ENCODE peak calls at places on chromosomes 6 and 20, in four cellular contexts. R is IMR-90, N is heart left ventricle, W is HFF-Myc. V is an unnamed sample.

GRCh38 chr6:144295981-144296767 is 11.0 kb downstream of the UTRN start:
- DNase-seq in R (no peak), N (no peak), W (no peak), V (no peak)

GRCh38 chr6:35077713-35078105 is 63.4 kb downstream of the TCP11 start:
- DNase-seq in R (no peak), N (no peak), W (no peak), V (no peak)

GRCh38 chr20:61436674-61437279 is 184.7 kb downstream of the CDH4 start:
- DNase-seq in R (peak), N (no peak), W (peak), V (no peak)

GRCh38 chr6:127022297-127022696 is 96.2 kb upstream of the RSPO3 start:
- DNase-seq in R (no peak), N (no peak), W (peak), V (no peak)

GRCh38 chr20:45823949-45824835 is 2.9 kb downstream of the TNNC2 start:
- DNase-seq in R (no peak), N (no peak), W (no peak), V (peak)

GRCh38 chr20:45088247-45088646 is 12.7 kb downstream of the KCNS1 start:
- DNase-seq in R (peak), N (no peak), W (peak), V (peak)

GRCh38 chr6:133376743-133377142 is 135.6 kb downstream of the EYA4 start:
- DNase-seq in R (no peak), N (no peak), W (no peak), V (no peak)

GRCh38 chr20:46905364-46906125 is 10.9 kb downstream of the EYA2 start:
- DNase-seq in R (no peak), N (no peak), W (no peak), V (no peak)

GRCh38 chr6:27547157-27548075 is 74.5 kb upstream of the ZNF184 start:
- DNase-seq in R (peak), N (no peak), W (peak), V (no peak)

GRCh38 chr6:39945626-39946025 is 11.4 kb upstream of the MOCS1 start:
- DNase-seq in R (no peak), N (no peak), W (no peak), V (no peak)

GRCh38 chr6:3031857-3032256 is 32.2 kb downstream of the NQO2 start:
- DNase-seq in R (no peak), N (no peak), W (no peak), V (no peak)

GRCh38 chr6:20038805-20039204 is 173.5 kb downstream of the MBOAT1 start:
- DNase-seq in R (peak), N (no peak), W (no peak), V (no peak)

GRCh38 chr6:76703285-76703684 is 630.8 kb upstream of the IMPG1 start:
- DNase-seq in R (no peak), N (no peak), W (no peak), V (no peak)

GRCh38 chr6:76701610-76702009 is 629.1 kb upstream of the IMPG1 start:
- DNase-seq in R (no peak), N (no peak), W (no peak), V (no peak)

GRCh38 chr6:76694779-76695178 is 622.3 kb upstream of the IMPG1 start:
- DNase-seq in R (no peak), N (no peak), W (no peak), V (no peak)

GRCh38 chr6:76702187-76702586 is 629.7 kb upstream of the IMPG1 start:
- DNase-seq in R (no peak), N (no peak), W (no peak), V (no peak)

GRCh38 chr6:76697585-76697984 is 625.1 kb upstream of the IMPG1 start:
- DNase-seq in R (peak), N (no peak), W (no peak), V (no peak)
- TF ChIP-seq CTCF in R (peak), N (no peak), W (no peak), V (peak)

DNA sequence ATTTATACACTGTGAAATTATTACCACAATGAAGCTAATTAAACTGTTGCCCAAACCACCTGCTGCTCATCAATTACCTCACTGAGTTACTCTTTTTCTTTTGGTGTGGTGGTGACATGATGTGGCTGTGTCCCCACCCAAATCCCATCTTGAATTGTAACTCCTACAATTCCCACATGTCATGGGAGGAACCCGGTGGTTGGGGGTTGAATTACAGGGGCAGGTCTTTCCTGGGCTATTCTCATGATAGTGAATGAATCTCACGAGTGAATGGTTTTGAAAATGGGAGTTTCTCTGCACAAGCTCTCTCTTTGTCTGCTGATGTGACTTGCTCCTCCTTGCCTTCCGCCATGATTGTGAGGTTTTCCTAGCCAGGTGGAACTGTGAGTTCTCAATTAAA is 145.0 kb downstream of the LRRC1 start:
- DNase-seq in R (no peak), N (no peak), W (no peak), V (no peak)
- TF ChIP-seq CTCF in R (no peak), N (no peak), W (no peak), V (no peak)

GRCh38 chr20:19784511-19785172 is 26.6 kb downstream of the RIN2 start:
- DNase-seq in R (peak), N (peak), W (peak), V (peak)

GRCh38 chr20:19785886-19786285 is 27.8 kb downstream of the RIN2 start:
- DNase-seq in R (peak), N (no peak), W (no peak), V (no peak)

GRCh38 chr20:19786311-19786710 is 28.3 kb downstream of the RIN2 start:
- DNase-seq in R (peak), N (peak), W (peak), V (no peak)

GRCh38 chr20:19783966-19784401 is 25.9 kb downstream of the RIN2 start:
- DNase-seq in R (peak), N (peak), W (peak), V (no peak)

DNA sequence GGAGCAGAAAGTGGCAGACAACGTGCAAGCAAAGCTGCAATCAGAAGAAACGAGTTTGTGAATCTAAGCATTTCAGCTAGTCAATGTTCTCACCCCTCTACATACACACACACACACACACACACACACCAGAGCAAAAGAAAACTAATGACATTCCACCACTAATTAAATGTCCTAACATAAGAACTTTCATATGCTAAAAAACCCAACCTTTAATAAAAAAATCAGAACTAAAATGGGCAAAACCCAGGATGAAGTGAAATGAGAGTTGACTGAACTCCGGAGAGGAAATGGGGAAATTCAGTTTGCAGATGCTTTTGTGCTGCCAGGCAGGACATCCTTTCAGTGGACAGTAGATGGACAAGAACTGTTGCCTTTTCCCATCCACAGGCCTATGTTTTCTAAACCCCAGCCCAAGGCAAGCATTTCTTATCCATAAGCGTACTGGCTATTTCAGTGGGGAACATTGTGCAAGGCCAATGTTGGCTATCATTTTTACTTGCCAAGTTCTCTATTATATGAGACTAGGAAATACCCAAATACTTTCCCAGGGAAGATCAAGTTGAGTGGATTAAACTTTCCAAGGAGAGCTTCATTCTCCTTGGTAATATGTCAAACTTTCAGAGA is 27.2 kb downstream of the RIN2 start:
- DNase-seq in R (peak), N (no peak), W (no peak), V (no peak)
- TF ChIP-seq CTCF in R (no peak), N (no peak), W (no peak), V (no peak)

GRCh38 chr6:130453230-130453629 is 87.4 kb downstream of the TMEM200A start:
- DNase-seq in R (peak), N (no peak), W (no peak), V (peak)
- TF ChIP-seq CTCF in R (no peak), N (no peak), W (no peak), V (no peak)

DNA sequence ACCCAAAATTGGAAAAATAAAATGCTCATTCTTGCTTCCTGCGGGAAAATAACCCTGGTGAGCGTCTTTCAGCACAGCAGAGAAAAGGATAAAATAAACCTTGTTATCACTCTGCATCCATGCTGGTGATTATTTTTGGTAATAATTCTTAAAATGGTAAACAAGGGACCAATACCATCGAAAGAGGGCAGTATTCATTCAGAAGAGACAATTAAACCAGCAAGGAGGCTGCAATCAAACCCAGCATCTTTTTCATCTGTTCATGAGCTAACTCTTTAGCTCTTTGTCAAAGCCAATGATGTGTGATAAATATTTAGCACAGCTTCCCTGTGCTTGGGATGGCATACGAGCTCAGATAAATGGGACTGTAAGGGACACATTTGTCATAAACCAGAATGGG is 34.3 kb downstream of the CDH26 start:
- DNase-seq in R (peak), N (no peak), W (no peak), V (peak)
- TF ChIP-seq CTCF in R (peak), N (no peak), W (peak), V (no peak)

DNA sequence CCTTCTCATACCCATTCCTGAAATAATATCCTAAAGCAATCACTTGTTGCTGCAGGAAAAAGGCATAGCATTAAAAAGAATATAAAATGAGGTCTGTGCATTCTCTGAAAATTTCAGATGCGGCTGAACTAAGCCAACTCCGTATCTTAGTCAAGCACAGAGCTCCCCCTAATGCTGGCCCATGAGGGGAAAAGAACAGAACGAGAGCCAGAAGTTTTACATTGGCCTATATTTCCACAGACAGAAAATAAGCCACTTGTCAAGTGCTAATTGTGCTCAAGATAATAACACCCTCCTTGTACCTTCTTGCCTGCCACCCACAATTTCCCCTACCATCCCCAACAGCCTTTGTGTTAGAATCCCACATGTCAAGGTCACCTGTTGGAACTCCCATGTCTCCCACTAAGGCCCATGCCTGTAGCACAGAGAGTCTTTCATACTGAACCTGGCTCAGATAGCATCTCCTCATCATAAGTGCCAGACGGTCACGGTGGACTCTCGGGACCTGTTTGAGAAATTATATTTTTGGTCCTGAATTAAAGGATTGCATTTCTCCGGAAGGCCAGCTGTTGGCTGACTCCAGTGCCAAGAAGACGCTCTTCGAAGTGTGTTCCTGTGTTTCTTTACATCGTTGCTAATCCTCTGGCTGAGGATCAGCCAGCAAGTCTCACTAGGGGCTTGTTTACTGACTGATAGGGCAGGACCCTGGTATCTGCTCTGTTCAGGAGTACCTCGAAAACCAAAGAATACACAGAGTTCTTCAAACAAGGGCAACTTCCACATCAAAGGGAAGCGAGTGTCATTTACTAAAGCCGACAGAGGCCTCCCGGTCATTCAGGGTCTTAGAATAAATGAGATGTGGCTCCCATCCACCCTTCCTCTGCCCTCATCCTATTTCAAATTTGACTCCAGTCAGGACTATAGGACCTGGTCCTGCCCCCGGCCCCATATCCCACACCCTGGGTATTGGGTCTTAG is 183.4 kb upstream of the FBXL4 start:
- DNase-seq in R (no peak), N (no peak), W (no peak), V (no peak)
- TF ChIP-seq CTCF in R (no peak), N (no peak), W (no peak), V (no peak)